ENCODE peak calls at places on chromosomes 12 and 14, in nine cellular contexts. J is EL; L is stimulated activated CD4-positive, alpha-beta T cell treated with anti-CD3 and anti-CD28 coated beads, Interleukin-2, amount 100 ng/mL, for 4 hours; K is fibroblast of mammary gland; Z is D721Med; X is Caki2; R is transverse colon; N is cardiac fibroblast; C is AG04450. M is an unnamed sample.
A peak's percentile ranks its signal among the peaks of the same experiment; 100 is the strongest.

GRCh38 chr12:103269962-103270361 is 225.8 kb downstream of the C12orf42 start:
- DNase-seq in J (peak; percentile 65), N (no peak), Z (no peak), L (no peak), X (no peak), K (peak; percentile 3), C (no peak), R (no peak), M (no peak)

GRCh38 chr12:80837342-80837978 is 100.3 kb downstream of the LIN7A start:
- DNase-seq in N (peak; percentile 83), L (no peak), K (peak; percentile 78), X (peak; percentile 39), Z (no peak), J (peak; percentile 68), C (peak; percentile 38), R (no peak), M (peak; percentile 68)

GRCh38 chr14:99037777-99038176 is 234.2 kb downstream of the BCL11B start:
- DNase-seq in R (no peak), J (no peak), N (no peak), X (no peak), K (no peak), L (no peak), Z (no peak), C (no peak), M (no peak)

GRCh38 chr12:16636435-16637055 is 30.6 kb upstream of the LMO3 start:
- DNase-seq in K (no peak), C (no peak), X (no peak), J (no peak), L (no peak), N (no peak), R (no peak), Z (no peak), M (no peak)

GRCh38 chr12:38099686-38100085 is 216.9 kb upstream of the ALG10B start:
- DNase-seq in C (no peak), K (no peak), J (no peak), Z (no peak), N (no peak), X (no peak), R (no peak), L (no peak), M (no peak)

GRCh38 chr12:69405466-69405865 is 45.9 kb downstream of the YEATS4 start:
- DNase-seq in J (peak; percentile 95), N (peak; percentile 98), Z (no peak), K (peak; percentile 95), X (peak; percentile 90), R (no peak), L (no peak), C (peak; percentile 80), M (peak; percentile 87)

GRCh38 chr12:3962661-3963483 is 89.7 kb upstream of the PARP11 start:
- DNase-seq in L (peak; percentile 62), X (no peak), R (no peak), C (no peak), N (no peak), K (no peak), Z (no peak), J (no peak), M (no peak)

GRCh38 chr12:116366456-116366776 is 88.9 kb upstream of the MED13L start:
- DNase-seq in Z (no peak), N (no peak), L (no peak), X (peak; percentile 81), K (no peak), C (no peak), J (no peak), R (no peak), M (no peak)

GRCh38 chr12:123065666-123066457 is 85.0 kb downstream of the PITPNM2 start:
- DNase-seq in K (no peak), R (no peak), N (no peak), X (no peak), J (no peak), Z (no peak), C (no peak), L (no peak), M (no peak)

GRCh38 chr14:32404784-32405573 is 75.9 kb downstream of the AKAP6 start:
- DNase-seq in K (no peak), J (no peak), N (no peak), Z (no peak), X (no peak), L (no peak), R (no peak), C (no peak), M (no peak)

GRCh38 chr12:92987846-92988621 is 58.9 kb upstream of the EEA1 start:
- DNase-seq in C (no peak), R (peak; percentile 50), L (no peak), N (no peak), J (no peak), Z (no peak), K (no peak), X (no peak), M (no peak)

GRCh38 chr12:95918194-95918993 is 24.0 kb downstream of the CCDC38 start:
- DNase-seq in Z (no peak), K (peak; percentile 56), C (no peak), X (peak; percentile 25), N (peak; percentile 67), L (peak; percentile 26), J (peak; percentile 63), R (peak; percentile 15), M (peak; percentile 66)

GRCh38 chr14:23285530-23286019 is 357 bp downstream of the HOMEZ start:
- DNase-seq in K (no peak), R (peak; percentile 27), C (no peak), L (no peak), N (no peak), X (no peak), J (no peak), Z (no peak), M (peak; percentile 12)

GRCh38 chr14:99532310-99532709 is 51.1 kb downstream of the CCNK start:
- DNase-seq in J (no peak), Z (no peak), X (no peak), K (no peak), N (no peak), C (no peak), R (no peak), L (no peak), M (no peak)

GRCh38 chr12:11150832-11151231 is 16.4 kb upstream of the TAS2R30 start:
- DNase-seq in Z (no peak), L (no peak), X (no peak), N (no peak), R (no peak), J (no peak), C (no peak), K (no peak), M (no peak)

GRCh38 chr14:70067810-70068209 is 120.9 kb downstream of the SLC8A3 start:
- DNase-seq in N (no peak), C (no peak), J (no peak), Z (no peak), R (no peak), L (no peak), X (no peak), K (no peak), M (no peak)